ENCODE peak calls at places on chromosomes 12 and 14, in nine cellular contexts. E is GM12878, B is GM23338, Y is PC-3, J is mammary epithelial cell, T is MM.1S, N is HepG2, K is hepatocyte, M is fibroblast of lung. U is an unnamed sample. For H3K79me2 and H4K20me1, the result is how much of the 10 kb centered on the place peaks cover.

GRCh38 chr12:100576311-100577036 is 3.0 kb downstream of the GAS2L3 start:
- DNase-seq in K (peak), Y (peak), E (no peak), N (no peak), B (no peak), J (peak), T (no peak), M (peak), U (no peak)

GRCh38 chr12:39010406-39010805 is 105.0 kb upstream of the CPNE8 start:
- DNase-seq in N (no peak), J (no peak), Y (no peak), K (no peak), T (no peak), B (no peak), M (no peak), E (no peak), U (no peak)

GRCh38 chr12:75889214-75889613 is 142.4 kb downstream of the PHLDA1 start:
- DNase-seq in T (no peak), J (peak), E (no peak), Y (no peak), N (no peak), K (no peak), B (peak), M (no peak), U (no peak)

GRCh38 chr12:53659609-53660008 is 16.3 kb downstream of the ATP5MC2 start:
- DNase-seq in E (peak), J (peak), N (no peak), M (peak), K (no peak), B (no peak), Y (no peak), T (no peak), U (no peak)

GRCh38 chr12:98405795-98406366 is 109.5 kb upstream of the TMPO start:
- DNase-seq in Y (no peak), J (no peak), K (no peak), T (no peak), M (no peak), E (no peak), B (no peak), N (no peak), U (no peak)

GRCh38 chr14:83826838-83827237 is 1703.1 kb upstream of the FLRT2 start:
- DNase-seq in T (no peak), N (no peak), E (no peak), Y (peak), J (no peak), M (no peak), K (no peak), B (peak), U (no peak)

GRCh38 chr12:52389313-52390207 is 4.1 kb upstream of the KRT84 start:
- DNase-seq in E (no peak), N (no peak), B (peak), T (no peak), M (peak), Y (peak), K (peak), J (peak), U (no peak)

GRCh38 chr12:21371050-21371449 is 1.7 kb upstream of the IAPP start:
- DNase-seq in N (no peak), B (no peak), J (no peak), M (no peak), Y (no peak), T (no peak), K (no peak), E (no peak), U (peak)

GRCh38 chr12:11834104-11834812 is 184.8 kb downstream of the ETV6 start:
- DNase-seq in E (no peak), J (peak), B (no peak), K (no peak), N (no peak), M (peak), Y (peak), T (no peak), U (no peak)

GRCh38 chr12:122527478-122527944 is 462 bp downstream of the KNTC1 start:
- DNase-seq in M (peak), N (no peak), B (peak), J (peak), Y (peak), E (no peak), T (peak), K (peak), U (peak)

GRCh38 chr14:102883028-102883953 is 39.2 kb upstream of the AMN start:
- DNase-seq in K (no peak), B (no peak), N (no peak), T (no peak), M (no peak), J (no peak), E (no peak), Y (no peak), U (no peak)

GRCh38 chr12:54054442-54055332 is 1.1 kb downstream of the HOXC4 start:
- DNase-seq in N (no peak), E (no peak), K (no peak), J (no peak), M (no peak), Y (no peak), T (no peak), B (no peak), U (peak)

GRCh38 chr14:101820283-101820798 is 58.8 kb downstream of the PPP2R5C start:
- DNase-seq in N (no peak), J (no peak), B (no peak), T (no peak), E (peak), K (no peak), Y (no peak), M (no peak), U (no peak)

GRCh38 chr14:22634233-22634632 is 9.9 kb downstream of the OR6J1 start:
- DNase-seq in N (no peak), M (no peak), E (no peak), Y (no peak), K (no peak), J (no peak), T (no peak), B (no peak), U (no peak)

GRCh38 chr12:52557481-52557880 is 4.5 kb upstream of the KRT71 start:
- DNase-seq in B (no peak), J (no peak), M (no peak), E (no peak), N (no peak), T (no peak), Y (no peak), K (no peak), U (no peak)

GRCh38 chr12:23944067-23944466 is 5.4 kb downstream of the SOX5 start:
- DNase-seq in B (peak), J (no peak), E (no peak), T (no peak), Y (no peak), N (peak), K (no peak), M (no peak), U (no peak)

GRCh38 chr12:131209082-131210070 is 255.7 kb downstream of the ADGRD1 start:
- DNase-seq in N (no peak), Y (no peak), M (no peak), J (no peak), B (no peak), T (no peak), K (no peak), E (no peak), U (no peak)

GRCh38 chr14:94953541-94954260 is 183.8 kb upstream of the GSC start:
- DNase-seq in B (no peak), E (no peak), M (no peak), K (no peak), T (no peak), N (no peak), Y (no peak), J (no peak), U (no peak)

GRCh38 chr14:75981426-75981825 is 369 bp downstream of the TGFB3 start:
- DNase-seq in K (peak), E (peak), M (peak), Y (no peak), B (peak), N (peak), J (no peak), T (peak), U (peak)

GRCh38 chr14:22536853-22537338 is 52.1 kb downstream of the DAD1 start:
- DNase-seq in E (peak), T (no peak), B (no peak), M (peak), J (peak), N (no peak), K (peak), Y (peak), U (no peak)

GRCh38 chr14:79862045-79862444 is 349.3 kb downstream of the DIO2 start:
- DNase-seq in Y (no peak), M (no peak), E (no peak), J (no peak), N (no peak), T (no peak), K (no peak), B (no peak), U (no peak)

GRCh38 chr12:99043319-99043914 is 398.3 kb downstream of the APAF1 start:
- DNase-seq in E (peak), Y (peak), K (peak), M (peak), T (peak), B (peak), N (peak), J (peak), U (peak)

GRCh38 chr12:89211456-89211855 is 140.8 kb downstream of the DUSP6 start:
- DNase-seq in K (no peak), J (peak), T (no peak), B (no peak), Y (peak), M (peak), E (no peak), N (no peak), U (no peak)

GRCh38 chr12:114678028-114678427 is 5.9 kb downstream of the TBX3 start:
- DNase-seq in M (no peak), T (no peak), Y (no peak), N (no peak), E (no peak), J (no peak), B (no peak), K (no peak), U (no peak)

GRCh38 chr12:83141460-83141994 is 454.8 kb downstream of the TMTC2 start:
- DNase-seq in K (no peak), N (no peak), B (no peak), E (no peak), M (no peak), Y (no peak), J (no peak), T (no peak), U (no peak)

GRCh38 chr12:83147341-83147740 is 460.6 kb downstream of the TMTC2 start:
- DNase-seq in N (no peak), B (no peak), T (no peak), E (no peak), Y (no peak), K (no peak), M (no peak), J (no peak), U (no peak)

GRCh38 chr12:83145325-83145724 is 458.6 kb downstream of the TMTC2 start:
- DNase-seq in J (no peak), N (no peak), T (no peak), B (no peak), Y (no peak), K (no peak), M (no peak), E (no peak), U (no peak)

GRCh38 chr12:83142914-83143313 is 456.2 kb downstream of the TMTC2 start:
- DNase-seq in Y (no peak), K (no peak), B (no peak), N (no peak), M (no peak), J (no peak), T (no peak), E (no peak), U (no peak)

DNA sequence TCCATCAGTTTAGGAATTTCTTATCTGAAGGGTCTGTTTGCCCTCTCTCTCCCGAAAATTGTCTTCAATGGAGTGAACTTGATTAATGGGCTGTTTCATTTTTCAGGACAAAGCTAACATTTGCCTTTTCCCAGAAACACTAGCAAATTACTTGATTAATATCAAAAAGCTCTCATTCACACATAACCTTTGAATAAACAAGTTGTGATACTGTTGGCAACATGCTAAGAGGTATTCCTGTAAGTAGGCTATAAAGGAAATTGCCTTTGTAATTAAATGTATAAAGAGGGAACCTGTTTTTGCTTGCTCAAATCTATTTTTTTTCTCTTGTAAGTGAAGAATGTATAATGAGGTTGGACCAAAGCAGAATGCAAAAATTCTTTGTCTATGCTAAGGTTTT is 457.2 kb downstream of the TMTC2 start:
- DNase-seq in B (no peak), Y (no peak), E (no peak), J (no peak), N (no peak), K (no peak), M (no peak), T (no peak), U (no peak)
- H3K79me2 ChIP-seq in B (under half), Y (under half), E (under half), J (under half), N (under half), K (under half), M (under half), T (under half), U (under half)

DNA sequence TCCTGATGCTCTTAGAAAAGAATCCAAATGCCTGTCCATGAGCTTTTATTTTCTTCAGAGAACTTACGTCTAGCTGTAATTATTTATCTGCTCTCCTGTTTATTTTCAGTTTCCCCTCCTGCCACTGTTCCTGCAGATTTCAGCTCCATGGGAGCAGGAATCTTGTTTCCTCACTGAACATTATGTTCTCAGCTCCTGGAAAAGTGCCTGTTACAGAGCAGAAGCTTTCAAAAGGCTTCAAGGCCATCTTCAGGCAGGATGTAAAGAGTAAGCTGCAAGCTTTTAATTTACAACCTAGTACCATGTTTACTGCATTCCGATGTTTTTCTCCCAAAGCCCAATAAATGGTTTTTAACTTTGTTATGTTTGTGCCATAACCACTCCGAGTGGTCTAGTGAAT is 98.4 kb upstream of the BTG1 start:
- DNase-seq in M (no peak), T (no peak), J (no peak), Y (no peak), K (peak), B (peak), N (no peak), E (no peak), U (no peak)
- H3K4me3 ChIP-seq in M (no peak), T (no peak), J (no peak), Y (no peak), K (no peak), B (no peak), N (no peak), E (no peak), U (no peak)

DNA sequence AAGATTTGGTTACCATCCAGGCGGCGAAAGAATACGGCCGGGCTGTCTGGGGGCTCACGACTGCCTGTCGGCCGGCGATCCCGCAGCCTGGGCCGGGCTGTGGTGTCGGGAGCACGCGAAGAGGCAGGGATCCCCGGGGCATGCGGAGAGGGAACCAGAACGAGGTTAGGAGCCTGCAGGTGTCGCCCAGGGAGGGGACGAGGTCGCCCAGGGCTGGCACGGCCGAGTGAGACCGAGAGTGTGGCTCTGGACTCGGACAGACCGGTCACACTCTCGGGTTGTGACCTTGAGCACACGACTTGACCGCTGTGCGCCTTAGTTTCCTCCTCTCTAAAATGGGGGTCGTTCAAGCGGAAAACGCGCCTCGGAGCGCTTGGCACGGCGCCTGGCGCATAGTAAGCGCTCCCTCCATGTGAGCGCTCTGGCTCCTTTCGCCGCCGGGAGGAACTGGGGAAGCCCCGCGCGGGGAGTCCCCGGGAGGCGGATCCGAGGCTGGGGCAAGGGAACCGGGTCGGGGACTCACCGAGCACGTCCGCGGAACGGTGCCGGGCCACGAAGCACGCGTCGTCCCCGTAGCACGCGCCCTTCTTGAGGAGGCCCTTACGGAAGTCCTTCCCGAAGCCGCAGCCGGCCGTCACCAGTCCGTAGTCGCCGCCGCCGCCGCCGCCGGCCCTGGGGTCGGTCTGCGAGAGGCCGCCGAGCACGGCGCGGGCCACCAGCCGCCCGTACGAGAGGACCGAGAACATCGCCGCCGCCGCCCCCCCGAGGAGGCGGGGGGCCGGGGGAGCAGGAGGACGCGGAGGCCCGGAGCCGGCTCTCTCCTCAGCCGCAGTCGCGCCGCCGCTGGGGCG is 607 bp downstream of the PPTC7 start:
- DNase-seq in B (peak), E (no peak), N (no peak), M (peak), Y (peak), K (peak), J (peak), T (peak), U (peak)
- H4K20me1 ChIP-seq in B (under half), E (under half), N (under half), M (under half), Y (under half), K (under half), J (under half), T (under half), U (under half)

DNA sequence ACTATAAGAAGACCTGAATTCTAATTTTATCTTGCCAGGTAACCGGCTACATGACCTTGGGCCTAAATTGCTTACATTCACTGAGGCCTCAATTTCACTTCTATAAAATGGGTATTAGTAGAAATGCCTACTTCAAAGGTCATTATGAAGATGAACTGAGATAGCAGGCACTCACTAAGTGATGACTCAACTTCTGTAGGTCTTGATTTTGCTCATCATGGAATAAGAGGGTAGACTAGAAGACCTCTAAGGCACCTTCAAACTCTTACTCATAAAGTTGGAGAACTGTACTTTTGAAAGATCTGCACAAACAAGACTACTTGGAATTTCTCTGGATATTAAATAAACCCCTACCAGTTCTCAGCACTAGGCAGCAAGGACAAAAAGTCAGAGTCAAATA is 39.3 kb upstream of the FRMD6 start:
- DNase-seq in E (no peak), N (no peak), B (no peak), J (no peak), Y (no peak), T (no peak), K (no peak), M (no peak), U (no peak)
- H3K79me2 ChIP-seq in E (under half), N (under half), B (under half), J (half or more), Y (under half), T (under half), K (under half), M (under half), U (under half)